ENCODE peak calls at places on chromosomes 6 and 20, in five cellular contexts. One of them, this sample, is unnamed.

GRCh38 chr6:31405996-31406395 is 2.6 kb downstream of the MICA start:
- DNase-seq in activated CD4-positive, CD25-positive, alpha-beta regulatory T cell: no peak
- DNase-seq in GM12865: no peak
- DNase-seq in HFF-Myc: no peak
- DNase-seq in fibroblast of mammary gland: no peak
- DNase-seq in this sample: no peak

GRCh38 chr6:23621026-23621425 is 505.0 kb upstream of the NRSN1 start:
- DNase-seq in activated CD4-positive, CD25-positive, alpha-beta regulatory T cell: no peak
- DNase-seq in GM12865: peak; percentile 0
- DNase-seq in HFF-Myc: no peak
- DNase-seq in fibroblast of mammary gland: peak; percentile 62
- DNase-seq in this sample: no peak

GRCh38 chr6:14881399-14881798 is 364.5 kb upstream of the JARID2 start:
- DNase-seq in GM12865: no peak
- DNase-seq in fibroblast of mammary gland: peak; percentile 94
- DNase-seq in HFF-Myc: peak; percentile 61
- DNase-seq in activated CD4-positive, CD25-positive, alpha-beta regulatory T cell: no peak
- DNase-seq in this sample: no peak

GRCh38 chr6:122610690-122611455 is 668 bp downstream of the PKIB start:
- DNase-seq in fibroblast of mammary gland: peak; percentile 13
- DNase-seq in activated CD4-positive, CD25-positive, alpha-beta regulatory T cell: no peak
- DNase-seq in HFF-Myc: no peak
- DNase-seq in GM12865: peak; percentile 37
- DNase-seq in this sample: peak; percentile 82

GRCh38 chr20:25063981-25064380 is 6.0 kb upstream of the ACSS1 start:
- DNase-seq in fibroblast of mammary gland: no peak
- DNase-seq in activated CD4-positive, CD25-positive, alpha-beta regulatory T cell: no peak
- DNase-seq in HFF-Myc: no peak
- DNase-seq in GM12865: no peak
- DNase-seq in this sample: peak; percentile 6

GRCh38 chr6:112466378-112467151 is 119.4 kb downstream of the RFPL4B start:
- DNase-seq in fibroblast of mammary gland: peak; percentile 18
- DNase-seq in HFF-Myc: no peak
- DNase-seq in GM12865: peak; percentile 21
- DNase-seq in activated CD4-positive, CD25-positive, alpha-beta regulatory T cell: no peak
- DNase-seq in this sample: no peak

GRCh38 chr6:75089921-75090320 is 115.9 kb downstream of the COL12A1 start:
- DNase-seq in fibroblast of mammary gland: no peak
- DNase-seq in GM12865: no peak
- DNase-seq in activated CD4-positive, CD25-positive, alpha-beta regulatory T cell: no peak
- DNase-seq in HFF-Myc: no peak
- DNase-seq in this sample: no peak

GRCh38 chr6:29632789-29633531 is at the start of gene GABBR1:
- DNase-seq in HFF-Myc: peak; percentile 19
- DNase-seq in fibroblast of mammary gland: peak; percentile 74
- DNase-seq in activated CD4-positive, CD25-positive, alpha-beta regulatory T cell: peak; percentile 27
- DNase-seq in GM12865: peak; percentile 53
- DNase-seq in this sample: peak; percentile 81

GRCh38 chr20:1086273-1087213 is 31.9 kb upstream of the PSMF1 start:
- DNase-seq in GM12865: no peak
- DNase-seq in activated CD4-positive, CD25-positive, alpha-beta regulatory T cell: no peak
- DNase-seq in fibroblast of mammary gland: no peak
- DNase-seq in HFF-Myc: no peak
- DNase-seq in this sample: no peak

GRCh38 chr6:122339661-122340060 is 59.8 kb upstream of the HSF2 start:
- DNase-seq in HFF-Myc: no peak
- DNase-seq in GM12865: no peak
- DNase-seq in fibroblast of mammary gland: no peak
- DNase-seq in activated CD4-positive, CD25-positive, alpha-beta regulatory T cell: no peak
- DNase-seq in this sample: no peak

GRCh38 chr6:43934183-43934802 is 164.3 kb downstream of the VEGFA start:
- DNase-seq in activated CD4-positive, CD25-positive, alpha-beta regulatory T cell: no peak
- DNase-seq in GM12865: no peak
- DNase-seq in HFF-Myc: no peak
- DNase-seq in fibroblast of mammary gland: no peak
- DNase-seq in this sample: no peak

GRCh38 chr6:2480267-2480966 is 235.0 kb upstream of the GMDS start:
- DNase-seq in activated CD4-positive, CD25-positive, alpha-beta regulatory T cell: no peak
- DNase-seq in HFF-Myc: no peak
- DNase-seq in GM12865: no peak
- DNase-seq in fibroblast of mammary gland: no peak
- DNase-seq in this sample: no peak

GRCh38 chr6:45538636-45539035 is 160.9 kb upstream of the SUPT3H start:
- DNase-seq in fibroblast of mammary gland: peak; percentile 75
- DNase-seq in HFF-Myc: peak; percentile 40
- DNase-seq in activated CD4-positive, CD25-positive, alpha-beta regulatory T cell: no peak
- DNase-seq in GM12865: no peak
- DNase-seq in this sample: no peak

GRCh38 chr20:6590891-6591679 is 176.4 kb upstream of the BMP2 start:
- DNase-seq in fibroblast of mammary gland: peak; percentile 81
- DNase-seq in activated CD4-positive, CD25-positive, alpha-beta regulatory T cell: no peak
- DNase-seq in HFF-Myc: peak; percentile 49
- DNase-seq in GM12865: no peak
- DNase-seq in this sample: no peak

GRCh38 chr6:131331146-131331545 is 195.9 kb downstream of the AKAP7 start:
- DNase-seq in GM12865: no peak
- DNase-seq in HFF-Myc: no peak
- DNase-seq in fibroblast of mammary gland: no peak
- DNase-seq in activated CD4-positive, CD25-positive, alpha-beta regulatory T cell: no peak
- DNase-seq in this sample: no peak

GRCh38 chr20:62297449-62298227 is 5.2 kb upstream of the ADRM1 start:
- DNase-seq in fibroblast of mammary gland: no peak
- DNase-seq in HFF-Myc: no peak
- DNase-seq in GM12865: no peak
- DNase-seq in activated CD4-positive, CD25-positive, alpha-beta regulatory T cell: no peak
- DNase-seq in this sample: no peak

GRCh38 chr20:63068711-63069367 is 62.1 kb upstream of the BHLHE23 start:
- DNase-seq in fibroblast of mammary gland: no peak
- DNase-seq in GM12865: no peak
- DNase-seq in activated CD4-positive, CD25-positive, alpha-beta regulatory T cell: no peak
- DNase-seq in HFF-Myc: no peak
- DNase-seq in this sample: peak; percentile 12

GRCh38 chr6:36599791-36600209 is 5.6 kb downstream of the SRSF3 start:
- DNase-seq in activated CD4-positive, CD25-positive, alpha-beta regulatory T cell: peak; percentile 20
- DNase-seq in GM12865: no peak
- DNase-seq in fibroblast of mammary gland: peak; percentile 81
- DNase-seq in HFF-Myc: no peak
- DNase-seq in this sample: peak; percentile 57

GRCh38 chr6:26020983-26021349 is 58.4 kb downstream of the TRIM38 start:
- DNase-seq in HFF-Myc: no peak
- DNase-seq in fibroblast of mammary gland: peak; percentile 82
- DNase-seq in activated CD4-positive, CD25-positive, alpha-beta regulatory T cell: no peak
- DNase-seq in GM12865: peak; percentile 87
- DNase-seq in this sample: peak; percentile 60

GRCh38 chr6:7617954-7618764 is 28.2 kb downstream of the SNRNP48 start:
- DNase-seq in GM12865: peak; percentile 66
- DNase-seq in activated CD4-positive, CD25-positive, alpha-beta regulatory T cell: no peak
- DNase-seq in HFF-Myc: peak; percentile 38
- DNase-seq in fibroblast of mammary gland: peak; percentile 82
- DNase-seq in this sample: peak; percentile 28

GRCh38 chr6:52815167-52816092 is 11.8 kb upstream of the GSTA1 start:
- DNase-seq in fibroblast of mammary gland: peak; percentile 58
- DNase-seq in activated CD4-positive, CD25-positive, alpha-beta regulatory T cell: no peak
- DNase-seq in GM12865: peak; percentile 44
- DNase-seq in HFF-Myc: peak; percentile 14
- DNase-seq in this sample: peak; percentile 67

GRCh38 chr6:71411882-71412281 is 123.3 kb downstream of the OGFRL1 start:
- DNase-seq in GM12865: no peak
- DNase-seq in fibroblast of mammary gland: no peak
- DNase-seq in activated CD4-positive, CD25-positive, alpha-beta regulatory T cell: no peak
- DNase-seq in HFF-Myc: no peak
- DNase-seq in this sample: no peak

GRCh38 chr6:30837870-30838269 is 46.4 kb upstream of the DDR1 start:
- DNase-seq in fibroblast of mammary gland: no peak
- DNase-seq in HFF-Myc: no peak
- DNase-seq in activated CD4-positive, CD25-positive, alpha-beta regulatory T cell: no peak
- DNase-seq in GM12865: no peak
- DNase-seq in this sample: no peak

GRCh38 chr20:4160761-4161305 is 145.5 kb upstream of the RNF24 start:
- DNase-seq in activated CD4-positive, CD25-positive, alpha-beta regulatory T cell: no peak
- DNase-seq in HFF-Myc: no peak
- DNase-seq in fibroblast of mammary gland: peak; percentile 37
- DNase-seq in GM12865: no peak
- DNase-seq in this sample: no peak

GRCh38 chr6:44192428-44193041 is 24.2 kb upstream of the MYMX start:
- DNase-seq in GM12865: no peak
- DNase-seq in activated CD4-positive, CD25-positive, alpha-beta regulatory T cell: no peak
- DNase-seq in fibroblast of mammary gland: no peak
- DNase-seq in HFF-Myc: no peak
- DNase-seq in this sample: no peak

GRCh38 chr6:86856937-86857563 is 80.3 kb upstream of the HTR1E start:
- DNase-seq in GM12865: peak; percentile 52
- DNase-seq in fibroblast of mammary gland: peak; percentile 39
- DNase-seq in HFF-Myc: peak; percentile 1
- DNase-seq in activated CD4-positive, CD25-positive, alpha-beta regulatory T cell: peak; percentile 1
- DNase-seq in this sample: no peak

GRCh38 chr20:32674362-32674789 is 635 bp upstream of the C20orf203 start:
- DNase-seq in GM12865: peak; percentile 78
- DNase-seq in fibroblast of mammary gland: peak; percentile 60
- DNase-seq in activated CD4-positive, CD25-positive, alpha-beta regulatory T cell: peak; percentile 49
- DNase-seq in HFF-Myc: no peak
- DNase-seq in this sample: peak; percentile 54

GRCh38 chr20:10653593-10654288 is 20.1 kb downstream of the JAG1 start:
- DNase-seq in HFF-Myc: no peak
- DNase-seq in fibroblast of mammary gland: peak; percentile 91
- DNase-seq in activated CD4-positive, CD25-positive, alpha-beta regulatory T cell: no peak
- DNase-seq in GM12865: peak; percentile 31
- DNase-seq in this sample: no peak

GRCh38 chr20:61026731-61027130 is 225.3 kb upstream of the CDH4 start:
- DNase-seq in HFF-Myc: no peak
- DNase-seq in GM12865: no peak
- DNase-seq in fibroblast of mammary gland: no peak
- DNase-seq in activated CD4-positive, CD25-positive, alpha-beta regulatory T cell: no peak
- DNase-seq in this sample: no peak

This sample was measured in right lobe of liver.